ENCODE peak calls at places on chromosomes 5 and 9, in nine cellular contexts. One of them, this sample, is unnamed.

GRCh38 chr9:124077915-124078572 is 66.5 kb downstream of the LHX2 start:
- DNase-seq in fibroblast of mammary gland: no peak
- DNase-seq in mucosa of descending colon: no peak
- DNase-seq in heart left ventricle: no peak
- DNase-seq in cardiac muscle cell: no peak
- DNase-seq in HCT116: peak
- DNase-seq in astrocyte of the spinal cord: no peak
- DNase-seq in transverse colon: no peak
- DNase-seq in dorsolateral prefrontal cortex: no peak
- DNase-seq in this sample: no peak

GRCh38 chr5:74539986-74540385 is 100.5 kb downstream of the ENC1 start:
- DNase-seq in fibroblast of mammary gland: no peak
- DNase-seq in mucosa of descending colon: no peak
- DNase-seq in heart left ventricle: no peak
- DNase-seq in cardiac muscle cell: no peak
- DNase-seq in HCT116: no peak
- DNase-seq in astrocyte of the spinal cord: no peak
- DNase-seq in transverse colon: no peak
- DNase-seq in dorsolateral prefrontal cortex: no peak
- DNase-seq in this sample: no peak

GRCh38 chr9:21408817-21409216 is at the start of gene IFNA8:
- DNase-seq in fibroblast of mammary gland: no peak
- DNase-seq in mucosa of descending colon: no peak
- DNase-seq in heart left ventricle: no peak
- DNase-seq in cardiac muscle cell: no peak
- DNase-seq in HCT116: no peak
- DNase-seq in astrocyte of the spinal cord: no peak
- DNase-seq in transverse colon: no peak
- DNase-seq in dorsolateral prefrontal cortex: no peak
- DNase-seq in this sample: no peak

GRCh38 chr5:66198837-66199236 is 54.7 kb downstream of the SREK1 start:
- DNase-seq in fibroblast of mammary gland: no peak
- DNase-seq in mucosa of descending colon: no peak
- DNase-seq in heart left ventricle: no peak
- DNase-seq in cardiac muscle cell: no peak
- DNase-seq in HCT116: no peak
- DNase-seq in astrocyte of the spinal cord: no peak
- DNase-seq in transverse colon: no peak
- DNase-seq in dorsolateral prefrontal cortex: no peak
- DNase-seq in this sample: no peak

GRCh38 chr9:29816954-29817703 is 2243.8 kb upstream of the C9orf72 start:
- DNase-seq in fibroblast of mammary gland: no peak
- DNase-seq in mucosa of descending colon: no peak
- DNase-seq in heart left ventricle: no peak
- DNase-seq in cardiac muscle cell: no peak
- DNase-seq in HCT116: no peak
- DNase-seq in astrocyte of the spinal cord: no peak
- DNase-seq in transverse colon: no peak
- DNase-seq in dorsolateral prefrontal cortex: no peak
- DNase-seq in this sample: no peak

GRCh38 chr5:139903450-139903804 is 107.8 kb downstream of the PSD2 start:
- DNase-seq in fibroblast of mammary gland: no peak
- DNase-seq in mucosa of descending colon: no peak
- DNase-seq in heart left ventricle: no peak
- DNase-seq in cardiac muscle cell: no peak
- DNase-seq in HCT116: no peak
- DNase-seq in astrocyte of the spinal cord: no peak
- DNase-seq in transverse colon: no peak
- DNase-seq in dorsolateral prefrontal cortex: no peak
- DNase-seq in this sample: no peak

GRCh38 chr5:151682751-151683331 is 3.9 kb downstream of the SPARC start:
- DNase-seq in fibroblast of mammary gland: peak
- DNase-seq in mucosa of descending colon: no peak
- DNase-seq in heart left ventricle: no peak
- DNase-seq in cardiac muscle cell: peak
- DNase-seq in HCT116: no peak
- DNase-seq in astrocyte of the spinal cord: no peak
- DNase-seq in transverse colon: no peak
- DNase-seq in dorsolateral prefrontal cortex: no peak
- DNase-seq in this sample: no peak

GRCh38 chr9:76255781-76256455 is 138.3 kb downstream of the RFK start:
- DNase-seq in fibroblast of mammary gland: peak
- DNase-seq in mucosa of descending colon: no peak
- DNase-seq in heart left ventricle: peak
- DNase-seq in cardiac muscle cell: peak
- DNase-seq in HCT116: no peak
- DNase-seq in astrocyte of the spinal cord: peak
- DNase-seq in transverse colon: peak
- DNase-seq in dorsolateral prefrontal cortex: no peak
- DNase-seq in this sample: peak

GRCh38 chr5:170070556-170071412 is 34.9 kb upstream of the FOXI1 start:
- DNase-seq in fibroblast of mammary gland: peak
- DNase-seq in mucosa of descending colon: no peak
- DNase-seq in heart left ventricle: no peak
- DNase-seq in cardiac muscle cell: peak
- DNase-seq in HCT116: peak
- DNase-seq in astrocyte of the spinal cord: peak
- DNase-seq in transverse colon: no peak
- DNase-seq in dorsolateral prefrontal cortex: peak
- DNase-seq in this sample: no peak

GRCh38 chr5:1444361-1445189 is 665 bp downstream of the SLC6A3 start:
- DNase-seq in fibroblast of mammary gland: no peak
- DNase-seq in mucosa of descending colon: no peak
- DNase-seq in heart left ventricle: peak
- DNase-seq in cardiac muscle cell: no peak
- DNase-seq in HCT116: no peak
- DNase-seq in astrocyte of the spinal cord: no peak
- DNase-seq in transverse colon: no peak
- DNase-seq in dorsolateral prefrontal cortex: peak
- DNase-seq in this sample: no peak

GRCh38 chr5:31383734-31384133 is 148.2 kb downstream of the DROSHA start:
- DNase-seq in fibroblast of mammary gland: no peak
- DNase-seq in mucosa of descending colon: no peak
- DNase-seq in heart left ventricle: no peak
- DNase-seq in cardiac muscle cell: peak
- DNase-seq in HCT116: no peak
- DNase-seq in astrocyte of the spinal cord: no peak
- DNase-seq in transverse colon: no peak
- DNase-seq in dorsolateral prefrontal cortex: no peak
- DNase-seq in this sample: no peak

GRCh38 chr9:120693609-120694008 is 20.7 kb downstream of the MEGF9 start:
- DNase-seq in fibroblast of mammary gland: peak
- DNase-seq in mucosa of descending colon: no peak
- DNase-seq in heart left ventricle: no peak
- DNase-seq in cardiac muscle cell: no peak
- DNase-seq in HCT116: no peak
- DNase-seq in astrocyte of the spinal cord: no peak
- DNase-seq in transverse colon: no peak
- DNase-seq in dorsolateral prefrontal cortex: no peak
- DNase-seq in this sample: no peak

GRCh38 chr9:90441814-90442213 is 200.8 kb downstream of the DIRAS2 start:
- DNase-seq in fibroblast of mammary gland: no peak
- DNase-seq in mucosa of descending colon: no peak
- DNase-seq in heart left ventricle: no peak
- DNase-seq in cardiac muscle cell: no peak
- DNase-seq in HCT116: no peak
- DNase-seq in astrocyte of the spinal cord: no peak
- DNase-seq in transverse colon: no peak
- DNase-seq in dorsolateral prefrontal cortex: no peak
- DNase-seq in this sample: no peak

GRCh38 chr9:112629890-112630485 is 87.9 kb downstream of the INIP start:
- DNase-seq in fibroblast of mammary gland: no peak
- DNase-seq in mucosa of descending colon: no peak
- DNase-seq in heart left ventricle: no peak
- DNase-seq in cardiac muscle cell: no peak
- DNase-seq in HCT116: no peak
- DNase-seq in astrocyte of the spinal cord: no peak
- DNase-seq in transverse colon: no peak
- DNase-seq in dorsolateral prefrontal cortex: no peak
- DNase-seq in this sample: no peak

GRCh38 chr9:22731786-22732185 is 285.2 kb downstream of the DMRTA1 start:
- DNase-seq in fibroblast of mammary gland: no peak
- DNase-seq in mucosa of descending colon: no peak
- DNase-seq in heart left ventricle: no peak
- DNase-seq in cardiac muscle cell: no peak
- DNase-seq in HCT116: no peak
- DNase-seq in astrocyte of the spinal cord: no peak
- DNase-seq in transverse colon: no peak
- DNase-seq in dorsolateral prefrontal cortex: no peak
- DNase-seq in this sample: no peak

GRCh38 chr5:109407913-109408312 is 1.9 kb downstream of the PJA2 start:
- DNase-seq in fibroblast of mammary gland: no peak
- DNase-seq in mucosa of descending colon: no peak
- DNase-seq in heart left ventricle: no peak
- DNase-seq in cardiac muscle cell: no peak
- DNase-seq in HCT116: no peak
- DNase-seq in astrocyte of the spinal cord: no peak
- DNase-seq in transverse colon: no peak
- DNase-seq in dorsolateral prefrontal cortex: no peak
- DNase-seq in this sample: no peak
- TF ChIP-seq CTCF in fibroblast of mammary gland: no peak
- TF ChIP-seq CTCF in mucosa of descending colon: no peak
- TF ChIP-seq CTCF in heart left ventricle: no peak
- TF ChIP-seq CTCF in cardiac muscle cell: no peak
- TF ChIP-seq CTCF in HCT116: no peak
- TF ChIP-seq CTCF in astrocyte of the spinal cord: no peak
- TF ChIP-seq CTCF in transverse colon: no peak
- TF ChIP-seq CTCF in dorsolateral prefrontal cortex: no peak
- TF ChIP-seq CTCF in this sample: no peak

DNA sequence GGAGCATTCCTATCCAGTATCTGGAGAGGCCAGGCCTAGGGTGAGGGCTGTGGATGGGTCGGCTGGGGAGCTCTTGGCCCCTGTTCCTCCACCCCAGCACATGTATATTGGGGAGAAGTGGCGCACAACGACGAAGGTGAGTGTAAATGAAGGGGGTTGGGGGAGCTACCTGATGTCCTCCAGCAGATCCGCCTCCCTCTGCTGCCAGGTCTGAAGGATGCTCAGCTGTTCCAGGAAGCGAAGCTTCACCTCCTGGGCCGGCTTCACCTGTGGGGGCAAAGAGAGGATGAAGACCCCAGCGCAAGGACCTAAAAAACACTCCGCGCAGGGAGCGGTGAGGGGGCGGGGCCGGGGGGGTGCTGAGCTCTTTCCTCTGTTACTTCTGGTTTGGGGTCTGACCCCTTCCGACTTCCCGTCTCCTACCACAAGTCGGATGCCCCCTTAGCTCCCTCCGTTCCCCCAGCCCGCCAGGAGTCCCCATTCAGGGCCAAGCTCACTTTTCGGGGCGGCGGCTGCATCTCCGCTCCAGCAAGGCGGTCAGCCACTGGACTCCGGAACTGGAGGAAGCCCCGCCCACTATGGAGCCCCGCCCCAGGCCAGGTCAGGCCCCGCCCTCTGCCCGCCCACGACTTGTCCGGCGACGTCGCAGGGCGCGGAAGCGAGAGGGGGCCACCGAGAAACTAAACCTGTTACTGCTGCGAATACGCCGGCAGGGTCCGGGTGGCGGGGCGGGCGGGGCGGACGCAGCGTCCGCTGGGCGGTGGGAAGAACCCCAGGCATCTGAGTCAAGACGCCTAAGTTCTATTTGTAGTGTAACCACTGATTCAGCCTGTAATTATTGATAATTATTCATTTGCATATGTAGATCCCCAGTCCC is at the start of gene FCHSD1:
- DNase-seq in fibroblast of mammary gland: peak
- DNase-seq in mucosa of descending colon: peak
- DNase-seq in heart left ventricle: peak
- DNase-seq in cardiac muscle cell: peak
- DNase-seq in HCT116: peak
- DNase-seq in astrocyte of the spinal cord: peak
- DNase-seq in transverse colon: peak
- DNase-seq in dorsolateral prefrontal cortex: peak
- DNase-seq in this sample: peak
- H3K4me3 ChIP-seq in fibroblast of mammary gland: peak
- H3K4me3 ChIP-seq in mucosa of descending colon: peak
- H3K4me3 ChIP-seq in heart left ventricle: peak
- H3K4me3 ChIP-seq in cardiac muscle cell: peak
- H3K4me3 ChIP-seq in HCT116: peak
- H3K4me3 ChIP-seq in astrocyte of the spinal cord: peak
- H3K4me3 ChIP-seq in transverse colon: peak
- H3K4me3 ChIP-seq in dorsolateral prefrontal cortex: peak
- H3K4me3 ChIP-seq in this sample: peak

GRCh38 chr5:178590141-178590923 is at the start of gene COL23A1:
- DNase-seq in fibroblast of mammary gland: peak
- DNase-seq in mucosa of descending colon: peak
- DNase-seq in heart left ventricle: peak
- DNase-seq in cardiac muscle cell: peak
- DNase-seq in HCT116: no peak
- DNase-seq in astrocyte of the spinal cord: peak
- DNase-seq in transverse colon: peak
- DNase-seq in dorsolateral prefrontal cortex: peak
- DNase-seq in this sample: no peak
- TF ChIP-seq CTCF in fibroblast of mammary gland: peak
- TF ChIP-seq CTCF in mucosa of descending colon: no peak
- TF ChIP-seq CTCF in heart left ventricle: peak
- TF ChIP-seq CTCF in cardiac muscle cell: peak
- TF ChIP-seq CTCF in HCT116: no peak
- TF ChIP-seq CTCF in astrocyte of the spinal cord: peak
- TF ChIP-seq CTCF in transverse colon: peak
- TF ChIP-seq CTCF in dorsolateral prefrontal cortex: peak
- TF ChIP-seq CTCF in this sample: peak

DNA sequence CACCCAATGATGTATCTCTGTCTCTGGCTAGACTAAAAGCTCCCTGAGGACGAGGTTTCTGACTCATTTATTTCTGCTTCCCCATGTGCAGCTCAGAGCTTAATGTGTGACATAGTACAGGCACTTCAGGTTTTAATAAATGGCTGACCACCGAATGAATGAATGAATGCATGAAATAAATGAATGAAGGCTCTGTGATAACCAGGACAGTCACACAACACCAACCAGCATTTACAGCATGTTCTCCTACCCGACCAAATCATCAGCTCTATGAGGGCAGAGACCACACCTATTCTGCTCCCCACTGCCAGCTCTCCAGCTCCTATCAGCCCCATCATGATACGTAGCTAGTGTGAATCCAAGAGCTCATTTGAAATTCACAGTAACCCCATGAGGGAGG is 4.8 kb downstream of the TMOD1 start:
- DNase-seq in fibroblast of mammary gland: no peak
- DNase-seq in mucosa of descending colon: no peak
- DNase-seq in heart left ventricle: peak
- DNase-seq in cardiac muscle cell: no peak
- DNase-seq in HCT116: no peak
- DNase-seq in astrocyte of the spinal cord: no peak
- DNase-seq in transverse colon: no peak
- DNase-seq in dorsolateral prefrontal cortex: no peak
- DNase-seq in this sample: no peak
- H3K4me3 ChIP-seq in fibroblast of mammary gland: no peak
- H3K4me3 ChIP-seq in mucosa of descending colon: no peak
- H3K4me3 ChIP-seq in heart left ventricle: no peak
- H3K4me3 ChIP-seq in cardiac muscle cell: no peak
- H3K4me3 ChIP-seq in HCT116: no peak
- H3K4me3 ChIP-seq in astrocyte of the spinal cord: no peak
- H3K4me3 ChIP-seq in transverse colon: no peak
- H3K4me3 ChIP-seq in dorsolateral prefrontal cortex: no peak
- H3K4me3 ChIP-seq in this sample: no peak

DNA sequence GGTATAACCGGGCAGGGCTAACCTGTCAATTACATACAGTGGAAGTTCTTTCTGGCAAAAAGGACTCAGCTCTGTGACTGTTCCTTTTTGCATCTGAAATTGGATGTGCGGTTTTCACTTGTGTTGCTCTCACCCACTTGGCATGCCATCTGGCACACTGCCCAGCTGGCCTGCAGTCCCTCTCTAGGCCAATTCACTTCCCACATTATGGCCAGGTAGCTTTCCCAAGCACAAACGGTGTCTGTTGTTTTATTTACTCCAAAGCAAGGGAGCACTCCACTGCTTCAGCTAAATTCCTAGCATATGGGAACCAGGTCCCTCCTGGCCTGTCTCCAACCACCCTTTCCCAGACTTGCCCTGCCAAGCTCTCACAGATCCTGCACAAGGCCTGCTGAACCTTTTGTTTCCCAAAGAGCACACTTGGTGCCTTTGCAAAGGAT is 132.5 kb downstream of the SEMA6A start:
- DNase-seq in fibroblast of mammary gland: peak
- DNase-seq in mucosa of descending colon: peak
- DNase-seq in heart left ventricle: peak
- DNase-seq in cardiac muscle cell: peak
- DNase-seq in HCT116: no peak
- DNase-seq in astrocyte of the spinal cord: peak
- DNase-seq in transverse colon: peak
- DNase-seq in dorsolateral prefrontal cortex: no peak
- DNase-seq in this sample: no peak
- TF ChIP-seq CTCF in fibroblast of mammary gland: no peak
- TF ChIP-seq CTCF in mucosa of descending colon: no peak
- TF ChIP-seq CTCF in heart left ventricle: no peak
- TF ChIP-seq CTCF in cardiac muscle cell: no peak
- TF ChIP-seq CTCF in HCT116: no peak
- TF ChIP-seq CTCF in astrocyte of the spinal cord: no peak
- TF ChIP-seq CTCF in transverse colon: no peak
- TF ChIP-seq CTCF in dorsolateral prefrontal cortex: no peak
- TF ChIP-seq CTCF in this sample: no peak

This sample was measured in HFF-Myc.